ENCODE peak calls at places on chromosomes 16 and 17, in seven cellular contexts. One of them, this sample, is unnamed.

GRCh38 chr17:29138991-29139682 is 41.1 kb downstream of the MYO18A start:
- DNase-seq in HCT116: no peak
- DNase-seq in OCI-LY7: peak
- DNase-seq in SK-N-SH: no peak
- DNase-seq in GM23248: peak
- DNase-seq in neural progenitor cell: no peak
- DNase-seq in GM23338: no peak
- DNase-seq in this sample: peak

GRCh38 chr17:63699638-63700527 is at the start of gene LIMD2:
- DNase-seq in HCT116: no peak
- DNase-seq in OCI-LY7: peak
- DNase-seq in SK-N-SH: peak
- DNase-seq in GM23248: peak
- DNase-seq in neural progenitor cell: peak
- DNase-seq in GM23338: peak
- DNase-seq in this sample: no peak

GRCh38 chr17:17780941-17781590 is 55.7 kb downstream of the SREBF1 start:
- DNase-seq in HCT116: no peak
- DNase-seq in OCI-LY7: no peak
- DNase-seq in SK-N-SH: peak
- DNase-seq in GM23248: no peak
- DNase-seq in neural progenitor cell: peak
- DNase-seq in GM23338: peak
- DNase-seq in this sample: no peak

GRCh38 chr17:3447625-3448024 is 14.0 kb upstream of the OR1E2 start:
- DNase-seq in HCT116: peak
- DNase-seq in OCI-LY7: peak
- DNase-seq in SK-N-SH: no peak
- DNase-seq in GM23248: peak
- DNase-seq in neural progenitor cell: peak
- DNase-seq in GM23338: peak
- DNase-seq in this sample: no peak

GRCh38 chr16:48318630-48319029 is 66.6 kb downstream of the SIAH1 start:
- DNase-seq in HCT116: no peak
- DNase-seq in OCI-LY7: peak
- DNase-seq in SK-N-SH: no peak
- DNase-seq in GM23248: no peak
- DNase-seq in neural progenitor cell: no peak
- DNase-seq in GM23338: peak
- DNase-seq in this sample: peak

GRCh38 chr17:1331708-1332107 is 52.2 kb downstream of the TRARG1 start:
- DNase-seq in HCT116: no peak
- DNase-seq in OCI-LY7: no peak
- DNase-seq in SK-N-SH: no peak
- DNase-seq in GM23248: no peak
- DNase-seq in neural progenitor cell: no peak
- DNase-seq in GM23338: no peak
- DNase-seq in this sample: no peak

GRCh38 chr17:74639704-74640142 is 16.2 kb upstream of the CD300E start:
- DNase-seq in HCT116: no peak
- DNase-seq in OCI-LY7: peak
- DNase-seq in SK-N-SH: no peak
- DNase-seq in GM23248: no peak
- DNase-seq in neural progenitor cell: no peak
- DNase-seq in GM23338: no peak
- DNase-seq in this sample: peak

GRCh38 chr16:74700206-74701040 is at the start of gene MLKL:
- DNase-seq in HCT116: peak
- DNase-seq in OCI-LY7: peak
- DNase-seq in SK-N-SH: peak
- DNase-seq in GM23248: peak
- DNase-seq in neural progenitor cell: peak
- DNase-seq in GM23338: peak
- DNase-seq in this sample: peak

GRCh38 chr17:74276561-74277009 is 2.6 kb downstream of the DNAI2 start:
- DNase-seq in HCT116: no peak
- DNase-seq in OCI-LY7: no peak
- DNase-seq in SK-N-SH: no peak
- DNase-seq in GM23248: no peak
- DNase-seq in neural progenitor cell: peak
- DNase-seq in GM23338: no peak
- DNase-seq in this sample: no peak

GRCh38 chr17:7405882-7406825 is 1.5 kb upstream of the NLGN2 start:
- DNase-seq in HCT116: no peak
- DNase-seq in OCI-LY7: no peak
- DNase-seq in SK-N-SH: no peak
- DNase-seq in GM23248: peak
- DNase-seq in neural progenitor cell: peak
- DNase-seq in GM23338: peak
- DNase-seq in this sample: no peak

GRCh38 chr16:73329363-73330306 is 281.7 kb upstream of the ZFHX3 start:
- DNase-seq in HCT116: no peak
- DNase-seq in OCI-LY7: no peak
- DNase-seq in SK-N-SH: peak
- DNase-seq in GM23248: no peak
- DNase-seq in neural progenitor cell: peak
- DNase-seq in GM23338: peak
- DNase-seq in this sample: no peak

GRCh38 chr16:2365895-2366294 is 25.4 kb upstream of the ABCA3 start:
- DNase-seq in HCT116: no peak
- DNase-seq in OCI-LY7: no peak
- DNase-seq in SK-N-SH: no peak
- DNase-seq in GM23248: peak
- DNase-seq in neural progenitor cell: no peak
- DNase-seq in GM23338: no peak
- DNase-seq in this sample: no peak

GRCh38 chr17:18043491-18043890 is 4.3 kb downstream of the GID4 start:
- DNase-seq in HCT116: peak
- DNase-seq in OCI-LY7: peak
- DNase-seq in SK-N-SH: no peak
- DNase-seq in GM23248: peak
- DNase-seq in neural progenitor cell: no peak
- DNase-seq in GM23338: peak
- DNase-seq in this sample: no peak

GRCh38 chr16:85447657-85448313 is 165.3 kb upstream of the GSE1 start:
- DNase-seq in HCT116: no peak
- DNase-seq in OCI-LY7: no peak
- DNase-seq in SK-N-SH: no peak
- DNase-seq in GM23248: no peak
- DNase-seq in neural progenitor cell: no peak
- DNase-seq in GM23338: no peak
- DNase-seq in this sample: no peak

GRCh38 chr16:70529051-70529777 is 5.6 kb downstream of the SF3B3 start:
- DNase-seq in HCT116: peak
- DNase-seq in OCI-LY7: peak
- DNase-seq in SK-N-SH: peak
- DNase-seq in GM23248: peak
- DNase-seq in neural progenitor cell: no peak
- DNase-seq in GM23338: peak
- DNase-seq in this sample: peak

GRCh38 chr17:74952431-74953128 is 16.9 kb downstream of the OTOP3 start:
- DNase-seq in HCT116: no peak
- DNase-seq in OCI-LY7: no peak
- DNase-seq in SK-N-SH: no peak
- DNase-seq in GM23248: no peak
- DNase-seq in neural progenitor cell: no peak
- DNase-seq in GM23338: no peak
- DNase-seq in this sample: no peak

GRCh38 chr16:47851026-47851610 is 304.7 kb downstream of the ABCC12 start:
- DNase-seq in HCT116: no peak
- DNase-seq in OCI-LY7: no peak
- DNase-seq in SK-N-SH: peak
- DNase-seq in GM23248: no peak
- DNase-seq in neural progenitor cell: peak
- DNase-seq in GM23338: no peak
- DNase-seq in this sample: no peak

GRCh38 chr17:83200231-83200699 is 120.9 kb downstream of the METRNL start:
- DNase-seq in HCT116: no peak
- DNase-seq in OCI-LY7: no peak
- DNase-seq in SK-N-SH: no peak
- DNase-seq in GM23248: peak
- DNase-seq in neural progenitor cell: no peak
- DNase-seq in GM23338: no peak
- DNase-seq in this sample: peak

GRCh38 chr16:1019234-1019933 is 37.8 kb downstream of the SOX8 start:
- DNase-seq in HCT116: no peak
- DNase-seq in OCI-LY7: no peak
- DNase-seq in SK-N-SH: peak
- DNase-seq in GM23248: peak
- DNase-seq in neural progenitor cell: peak
- DNase-seq in GM23338: no peak
- DNase-seq in this sample: no peak

GRCh38 chr16:67805718-67806427 is 487 bp downstream of the RANBP10 start:
- DNase-seq in HCT116: no peak
- DNase-seq in OCI-LY7: peak
- DNase-seq in SK-N-SH: no peak
- DNase-seq in GM23248: no peak
- DNase-seq in neural progenitor cell: peak
- DNase-seq in GM23338: peak
- DNase-seq in this sample: no peak

GRCh38 chr16:2966803-2967184 is 2.4 kb upstream of the PAQR4 start:
- DNase-seq in HCT116: no peak
- DNase-seq in OCI-LY7: no peak
- DNase-seq in SK-N-SH: no peak
- DNase-seq in GM23248: peak
- DNase-seq in neural progenitor cell: peak
- DNase-seq in GM23338: peak
- DNase-seq in this sample: no peak

GRCh38 chr16:58348986-58349385 is 43.3 kb upstream of the GINS3 start:
- DNase-seq in HCT116: no peak
- DNase-seq in OCI-LY7: peak
- DNase-seq in SK-N-SH: peak
- DNase-seq in GM23248: no peak
- DNase-seq in neural progenitor cell: no peak
- DNase-seq in GM23338: no peak
- DNase-seq in this sample: no peak

GRCh38 chr16:26649646-26650045 is 417.1 kb upstream of the C16orf82 start:
- DNase-seq in HCT116: no peak
- DNase-seq in OCI-LY7: peak
- DNase-seq in SK-N-SH: no peak
- DNase-seq in GM23248: no peak
- DNase-seq in neural progenitor cell: no peak
- DNase-seq in GM23338: no peak
- DNase-seq in this sample: no peak

GRCh38 chr16:11585460-11586374 is 1.0 kb downstream of the LITAF start:
- DNase-seq in HCT116: no peak
- DNase-seq in OCI-LY7: peak
- DNase-seq in SK-N-SH: peak
- DNase-seq in GM23248: peak
- DNase-seq in neural progenitor cell: no peak
- DNase-seq in GM23338: no peak
- DNase-seq in this sample: peak

GRCh38 chr16:81181013-81181720 is 57.3 kb upstream of the BCO1 start:
- DNase-seq in HCT116: peak
- DNase-seq in OCI-LY7: no peak
- DNase-seq in SK-N-SH: no peak
- DNase-seq in GM23248: peak
- DNase-seq in neural progenitor cell: peak
- DNase-seq in GM23338: peak
- DNase-seq in this sample: no peak
- TF ChIP-seq EZH2phosphoT487 in HCT116: no peak
- TF ChIP-seq EZH2phosphoT487 in OCI-LY7: no peak
- TF ChIP-seq EZH2phosphoT487 in SK-N-SH: no peak
- TF ChIP-seq EZH2phosphoT487 in GM23248: no peak
- TF ChIP-seq EZH2phosphoT487 in neural progenitor cell: no peak
- TF ChIP-seq EZH2phosphoT487 in GM23338: no peak
- TF ChIP-seq EZH2phosphoT487 in this sample: no peak

GRCh38 chr17:79779661-79780365 is 1.9 kb downstream of the CBX2 start:
- DNase-seq in HCT116: no peak
- DNase-seq in OCI-LY7: no peak
- DNase-seq in SK-N-SH: no peak
- DNase-seq in GM23248: no peak
- DNase-seq in neural progenitor cell: no peak
- DNase-seq in GM23338: no peak
- DNase-seq in this sample: no peak
- H3K4me3 ChIP-seq in HCT116: no peak
- H3K4me3 ChIP-seq in OCI-LY7: peak
- H3K4me3 ChIP-seq in SK-N-SH: peak
- H3K4me3 ChIP-seq in GM23248: no peak
- H3K4me3 ChIP-seq in neural progenitor cell: peak
- H3K4me3 ChIP-seq in GM23338: peak
- H3K4me3 ChIP-seq in this sample: no peak

GRCh38 chr17:57833597-57833939 is 16.3 kb downstream of the MRPS23 start:
- DNase-seq in HCT116: no peak
- DNase-seq in OCI-LY7: no peak
- DNase-seq in SK-N-SH: no peak
- DNase-seq in GM23248: no peak
- DNase-seq in neural progenitor cell: no peak
- DNase-seq in GM23338: no peak
- DNase-seq in this sample: no peak

GRCh38 chr17:57832299-57832698 is 17.5 kb downstream of the MRPS23 start:
- DNase-seq in HCT116: no peak
- DNase-seq in OCI-LY7: no peak
- DNase-seq in SK-N-SH: no peak
- DNase-seq in GM23248: no peak
- DNase-seq in neural progenitor cell: no peak
- DNase-seq in GM23338: no peak
- DNase-seq in this sample: no peak

GRCh38 chr17:57832711-57833596 is 16.9 kb downstream of the MRPS23 start:
- DNase-seq in HCT116: peak
- DNase-seq in OCI-LY7: peak
- DNase-seq in SK-N-SH: peak
- DNase-seq in GM23248: peak
- DNase-seq in neural progenitor cell: peak
- DNase-seq in GM23338: peak
- DNase-seq in this sample: peak

GRCh38 chr17:57835333-57835900 is 14.4 kb downstream of the MRPS23 start:
- DNase-seq in HCT116: no peak
- DNase-seq in OCI-LY7: no peak
- DNase-seq in SK-N-SH: no peak
- DNase-seq in GM23248: no peak
- DNase-seq in neural progenitor cell: no peak
- DNase-seq in GM23338: no peak
- DNase-seq in this sample: no peak

DNA sequence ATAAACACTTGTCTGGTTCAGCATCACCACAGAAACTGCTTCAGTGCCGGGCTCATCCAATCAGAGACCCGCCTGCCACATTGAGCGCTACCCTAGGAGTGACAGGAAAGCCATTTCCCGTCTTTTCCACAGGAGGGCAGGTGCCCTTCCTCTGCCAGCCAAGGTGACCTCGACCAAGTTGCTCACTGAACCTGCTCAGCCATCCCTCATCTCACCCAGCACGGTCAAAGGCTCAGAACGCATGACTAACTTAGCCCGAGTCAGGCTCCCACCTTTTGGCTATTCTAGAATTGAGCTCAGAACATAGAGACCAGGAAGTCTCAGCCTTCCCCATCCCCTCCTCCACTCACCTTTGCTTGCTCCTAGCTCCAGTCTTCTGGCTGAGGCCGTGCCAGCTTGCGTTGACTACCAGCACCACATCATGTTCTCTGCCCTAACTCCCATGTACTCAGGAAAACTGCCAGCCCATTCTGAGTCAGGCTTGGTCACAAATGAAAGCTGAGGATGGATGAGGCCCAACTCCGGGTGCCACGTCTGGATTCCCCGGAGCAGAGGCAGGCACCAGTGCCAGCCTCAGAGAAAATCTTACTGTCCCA is 15.6 kb downstream of the MRPS23 start:
- DNase-seq in HCT116: no peak
- DNase-seq in OCI-LY7: no peak
- DNase-seq in SK-N-SH: peak
- DNase-seq in GM23248: peak
- DNase-seq in neural progenitor cell: peak
- DNase-seq in GM23338: peak
- DNase-seq in this sample: no peak
- TF ChIP-seq EZH2phosphoT487 in HCT116: no peak
- TF ChIP-seq EZH2phosphoT487 in OCI-LY7: no peak
- TF ChIP-seq EZH2phosphoT487 in SK-N-SH: no peak
- TF ChIP-seq EZH2phosphoT487 in GM23248: no peak
- TF ChIP-seq EZH2phosphoT487 in neural progenitor cell: no peak
- TF ChIP-seq EZH2phosphoT487 in GM23338: no peak
- TF ChIP-seq EZH2phosphoT487 in this sample: no peak

GRCh38 chr16:31754998-31755615 is 118.5 kb upstream of the ZNF267 start:
- DNase-seq in HCT116: no peak
- DNase-seq in OCI-LY7: no peak
- DNase-seq in SK-N-SH: no peak
- DNase-seq in GM23248: peak
- DNase-seq in neural progenitor cell: no peak
- DNase-seq in GM23338: no peak
- DNase-seq in this sample: no peak
- H3K4me3 ChIP-seq in HCT116: no peak
- H3K4me3 ChIP-seq in OCI-LY7: no peak
- H3K4me3 ChIP-seq in SK-N-SH: no peak
- H3K4me3 ChIP-seq in GM23248: no peak
- H3K4me3 ChIP-seq in neural progenitor cell: no peak
- H3K4me3 ChIP-seq in GM23338: no peak
- H3K4me3 ChIP-seq in this sample: no peak

This sample was measured in MM.1S.